ENCODE peak calls at places on chromosomes 4 and X, in eight cellular contexts. L is PC-3, M is PC-9, V is endothelial cell of umbilical vein, N is fibroblast of lung, D is HCT116, S is IMR-90, W is GM23338. U is an unnamed sample.
A peak's percentile ranks its signal among the peaks of the same experiment; 100 is the strongest.

GRCh38 chrX:39839371-39839770 is 258.4 kb downstream of the BCOR start:
- DNase-seq in N (no peak), L (no peak), D (no peak), W (no peak), M (no peak), S (no peak), V (no peak), U (no peak)

GRCh38 chr4:15702941-15703403 is at the start of gene BST1:
- DNase-seq in M (no peak), N (peak; percentile 52), V (peak; percentile 52), W (peak; percentile 75), D (no peak), L (no peak), S (peak; percentile 50), U (peak; percentile 23)

GRCh38 chrX:72131317-72132294 is at the start of gene RTL5:
- DNase-seq in N (peak; percentile 90), L (peak; percentile 66), D (peak; percentile 63), M (no peak), W (peak; percentile 63), V (peak; percentile 73), S (peak; percentile 85), U (peak; percentile 63)

GRCh38 chr4:93221771-93222170 is 606.8 kb upstream of the ATOH1 start:
- DNase-seq in L (no peak), W (no peak), S (no peak), M (no peak), V (no peak), N (no peak), D (no peak), U (no peak)

GRCh38 chr4:186724861-186725419 is 1.3 kb upstream of the FAT1 start:
- DNase-seq in S (peak; percentile 40), D (no peak), V (peak; percentile 25), W (no peak), N (peak; percentile 46), M (peak; percentile 11), L (no peak), U (peak; percentile 45)

GRCh38 chrX:40055495-40055894 is 42.3 kb downstream of the BCOR start:
- DNase-seq in W (no peak), V (no peak), M (no peak), N (no peak), S (peak; percentile 16), L (peak; percentile 47), D (no peak), U (no peak)

GRCh38 chr4:73741140-73741749 is 876 bp downstream of the CXCL8 start:
- DNase-seq in W (no peak), N (no peak), S (peak; percentile 29), L (peak; percentile 45), M (no peak), V (peak; percentile 63), D (no peak), U (peak; percentile 27)

GRCh38 chr4:30835044-30835443 is 114.9 kb downstream of the PCDH7 start:
- DNase-seq in M (no peak), N (no peak), S (no peak), W (no peak), L (no peak), D (no peak), V (no peak), U (no peak)

DNA sequence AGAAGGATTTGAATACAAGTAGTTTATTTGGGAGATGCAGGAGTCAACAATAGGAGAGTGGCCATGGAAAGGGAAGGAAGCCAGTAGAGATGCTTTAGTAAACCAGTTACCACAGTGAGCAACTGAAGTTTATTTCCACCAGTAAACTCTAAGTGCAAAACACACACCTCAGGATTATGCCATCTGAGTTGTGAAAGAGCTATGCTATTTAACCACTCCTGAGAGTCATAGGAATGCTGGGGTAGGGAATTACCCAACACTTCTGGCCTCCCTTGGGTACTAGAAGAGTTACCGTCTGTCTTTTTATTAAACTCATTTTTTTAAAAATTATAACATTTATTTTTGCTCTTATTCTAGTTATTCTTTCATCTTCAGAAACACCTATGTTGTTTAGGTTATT is 834.6 kb upstream of the AMOT start:
- DNase-seq in L (no peak), W (no peak), S (no peak), N (no peak), M (no peak), V (no peak), D (no peak), U (peak; percentile 2)
- H3K27ac ChIP-seq in L (no peak overlapping the region), W (no peak overlapping the region), S (no peak overlapping the region), N (no peak overlapping the region), M (no peak overlapping the region), V (no peak overlapping the region), D (no peak overlapping the region), U (no peak overlapping the region)

GRCh38 chrX:44873415-44874270 is 655 bp downstream of the KDM6A start:
- DNase-seq in S (peak; percentile 44), D (no peak), V (peak; percentile 30), N (peak; percentile 37), M (peak; percentile 12), W (peak; percentile 30), L (peak; percentile 29), U (peak; percentile 64)
- TF ChIP-seq CTCF in S (peak; percentile 10), D (no peak), V (no peak), N (no peak), M (no peak), W (no peak), L (no peak), U (no peak)

DNA sequence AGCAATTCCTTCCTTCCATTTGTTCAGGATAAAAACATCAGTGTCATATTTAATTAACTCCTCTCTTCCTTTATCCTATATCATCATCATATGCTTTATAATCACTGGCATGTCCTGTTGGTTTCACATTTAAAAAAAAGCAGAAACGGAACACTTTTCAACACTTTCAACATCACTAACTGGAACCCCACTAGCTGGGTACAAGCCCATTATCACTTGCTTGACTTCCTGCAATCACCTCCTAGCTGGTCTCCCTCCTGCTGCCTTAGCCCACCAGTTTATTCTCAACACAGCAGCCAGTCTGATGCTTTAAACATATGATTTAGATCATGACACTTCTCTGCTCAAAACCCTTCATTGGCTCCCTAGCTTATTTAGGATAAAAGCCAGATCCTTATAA is 116.4 kb upstream of the LSM6 start:
- DNase-seq in V (no peak), L (no peak), W (no peak), N (no peak), S (no peak), M (no peak), D (no peak), U (no peak)
- H2AFZ ChIP-seq in V (no peak overlapping the region), L (no peak overlapping the region), W (no peak overlapping the region), N (no peak overlapping the region), S (no peak overlapping the region), M (no peak overlapping the region), D (no peak overlapping the region), U (no peak overlapping the region)

GRCh38 chr4:28772066-28772465 is 1911.4 kb downstream of the STIM2 start:
- DNase-seq in M (no peak), D (no peak), S (peak; percentile 83), W (no peak), V (no peak), L (peak; percentile 38), N (peak; percentile 62), U (peak; percentile 38)
- H3K27ac ChIP-seq in M (no peak overlapping the region), D (no peak overlapping the region), S (no peak overlapping the region), W (no peak overlapping the region), V (no peak overlapping the region), L (no peak overlapping the region), N (no peak overlapping the region), U (no peak overlapping the region)

GRCh38 chr4:22897520-22898108 is 204.9 kb downstream of the GBA3 start:
- DNase-seq in S (peak; percentile 5), D (peak; percentile 3), W (peak; percentile 67), V (peak; percentile 2), M (peak; percentile 19), N (peak; percentile 33), L (peak; percentile 34), U (peak; percentile 4)
- TF ChIP-seq CTCF in S (peak; percentile 59), D (peak; percentile 11), W (peak; percentile 94), V (peak; percentile 61), M (peak; percentile 85), N (peak; percentile 60), L (peak; percentile 80), U (peak; percentile 90)

GRCh38 chr4:166274775-166275174 is 401.7 kb downstream of the TLL1 start:
- DNase-seq in V (no peak), S (no peak), L (no peak), M (no peak), W (no peak), N (no peak), D (no peak), U (no peak)
- H2AFZ ChIP-seq in V (no peak overlapping the region), S (no peak overlapping the region), L (no peak overlapping the region), M (no peak overlapping the region), W (peak overlapping the region; percentile 90), N (no peak overlapping the region), D (no peak overlapping the region), U (no peak overlapping the region)

GRCh38 chr4:78414116-78414515 is 137.5 kb upstream of the ANXA3 start:
- DNase-seq in D (no peak), M (no peak), V (no peak), N (peak; percentile 2), S (no peak), L (no peak), W (no peak), U (no peak)
- H3K27ac ChIP-seq in D (no peak overlapping the region), M (no peak overlapping the region), V (no peak overlapping the region), N (no peak overlapping the region), S (no peak overlapping the region), L (no peak overlapping the region), W (no peak overlapping the region), U (no peak overlapping the region)

GRCh38 chr4:4328840-4329239 is 38.8 kb downstream of the ZBTB49 start:
- DNase-seq in M (no peak), V (no peak), L (no peak), S (no peak), N (no peak), D (no peak), W (no peak), U (no peak)

GRCh38 chr4:4328206-4328605 is 38.2 kb downstream of the ZBTB49 start:
- DNase-seq in S (no peak), N (no peak), D (no peak), L (no peak), W (no peak), M (no peak), V (no peak), U (no peak)

GRCh38 chr4:4326136-4326535 is 36.1 kb downstream of the ZBTB49 start:
- DNase-seq in S (no peak), N (no peak), D (no peak), L (no peak), W (no peak), V (no peak), M (no peak), U (no peak)

GRCh38 chr4:4329496-4329895 is 39.4 kb downstream of the ZBTB49 start:
- DNase-seq in L (no peak), M (no peak), V (no peak), W (no peak), D (no peak), N (no peak), S (no peak), U (no peak)

GRCh38 chr4:4327652-4328121 is 37.6 kb downstream of the ZBTB49 start:
- DNase-seq in W (peak; percentile 91), D (no peak), N (peak; percentile 37), S (no peak), V (peak; percentile 10), L (peak; percentile 19), M (no peak), U (no peak)
- TF ChIP-seq CTCF in W (peak; percentile 77), D (no peak), N (peak; percentile 42), S (peak; percentile 31), V (peak; percentile 41), L (peak; percentile 46), M (no peak), U (no peak)

GRCh38 chrX:52995974-52996304 is 37.6 kb upstream of the FAM156A start:
- DNase-seq in D (no peak), M (no peak), S (no peak), V (no peak), N (no peak), L (no peak), W (no peak), U (no peak)
- H2AFZ ChIP-seq in D (no peak overlapping the region), M (no peak overlapping the region), S (peak overlapping the region; percentile 95), V (peak overlapping the region; percentile 26), N (peak overlapping the region; percentile 40), L (peak overlapping the region; percentile 82), W (no peak overlapping the region), U (peak overlapping the region; percentile 88)